ENCODE peak calls at places on chromosome 9, in nine cellular contexts. One of them, this sample, is unnamed.

GRCh38 chr9:86907346-86907745 is 40.0 kb downstream of the GAS1 start:
- DNase-seq in neural progenitor cell: no peak
- DNase-seq in neuronal stem cell: no peak
- DNase-seq in HCT116: no peak
- DNase-seq in H1: no peak
- DNase-seq in PC-3: no peak
- DNase-seq in astrocyte: no peak
- DNase-seq in K562: no peak
- DNase-seq in HepG2: no peak
- DNase-seq in this sample: peak; percentile 43

GRCh38 chr9:101445353-101446029 is 9.9 kb upstream of the ALDOB start:
- DNase-seq in astrocyte: no peak
- DNase-seq in K562: no peak
- DNase-seq in H1: no peak
- DNase-seq in HCT116: no peak
- DNase-seq in HepG2: peak; percentile 73
- DNase-seq in neural progenitor cell: no peak
- DNase-seq in PC-3: no peak
- DNase-seq in neuronal stem cell: no peak
- DNase-seq in this sample: peak; percentile 73

GRCh38 chr9:77224750-77225312 is 47.5 kb downstream of the VPS13A start:
- DNase-seq in H1: no peak
- DNase-seq in neuronal stem cell: no peak
- DNase-seq in K562: no peak
- DNase-seq in astrocyte: peak; percentile 14
- DNase-seq in HCT116: no peak
- DNase-seq in HepG2: no peak
- DNase-seq in neural progenitor cell: no peak
- DNase-seq in PC-3: no peak
- DNase-seq in this sample: peak; percentile 43

GRCh38 chr9:88922091-88922490 is 69.2 kb upstream of the S1PR3 start:
- DNase-seq in astrocyte: no peak
- DNase-seq in neuronal stem cell: no peak
- DNase-seq in H1: no peak
- DNase-seq in K562: no peak
- DNase-seq in neural progenitor cell: no peak
- DNase-seq in HCT116: no peak
- DNase-seq in HepG2: no peak
- DNase-seq in PC-3: no peak
- DNase-seq in this sample: no peak

GRCh38 chr9:110101531-110102161 is 106.3 kb downstream of the C9orf152 start:
- DNase-seq in PC-3: no peak
- DNase-seq in neural progenitor cell: no peak
- DNase-seq in neuronal stem cell: no peak
- DNase-seq in K562: no peak
- DNase-seq in HCT116: no peak
- DNase-seq in astrocyte: no peak
- DNase-seq in H1: no peak
- DNase-seq in HepG2: no peak
- DNase-seq in this sample: no peak

GRCh38 chr9:123305879-123306278 is 37.5 kb upstream of the STRBP start:
- DNase-seq in PC-3: no peak
- DNase-seq in astrocyte: no peak
- DNase-seq in HepG2: no peak
- DNase-seq in HCT116: no peak
- DNase-seq in H1: no peak
- DNase-seq in neuronal stem cell: no peak
- DNase-seq in neural progenitor cell: no peak
- DNase-seq in K562: peak; percentile 8
- DNase-seq in this sample: no peak

GRCh38 chr9:120284796-120285195 is 295.2 kb downstream of the CDK5RAP2 start:
- DNase-seq in neuronal stem cell: no peak
- DNase-seq in K562: no peak
- DNase-seq in neural progenitor cell: no peak
- DNase-seq in PC-3: no peak
- DNase-seq in HepG2: no peak
- DNase-seq in HCT116: no peak
- DNase-seq in astrocyte: no peak
- DNase-seq in H1: no peak
- DNase-seq in this sample: no peak

GRCh38 chr9:131312822-131313770 is 23.6 kb downstream of the PLPP7 start:
- DNase-seq in neuronal stem cell: no peak
- DNase-seq in HCT116: no peak
- DNase-seq in astrocyte: no peak
- DNase-seq in H1: no peak
- DNase-seq in neural progenitor cell: no peak
- DNase-seq in PC-3: no peak
- DNase-seq in HepG2: no peak
- DNase-seq in K562: peak; percentile 85
- DNase-seq in this sample: no peak

GRCh38 chr9:133787749-133788015 is 49.5 kb upstream of the SARDH start:
- DNase-seq in PC-3: no peak
- DNase-seq in K562: peak; percentile 79
- DNase-seq in H1: no peak
- DNase-seq in HepG2: no peak
- DNase-seq in astrocyte: peak; percentile 25
- DNase-seq in HCT116: no peak
- DNase-seq in neuronal stem cell: no peak
- DNase-seq in neural progenitor cell: peak; percentile 61
- DNase-seq in this sample: peak; percentile 3

GRCh38 chr9:123417289-123418051 is 61.5 kb downstream of the CRB2 start:
- DNase-seq in K562: no peak
- DNase-seq in PC-3: no peak
- DNase-seq in neural progenitor cell: no peak
- DNase-seq in astrocyte: no peak
- DNase-seq in HCT116: no peak
- DNase-seq in H1: no peak
- DNase-seq in HepG2: no peak
- DNase-seq in neuronal stem cell: no peak
- DNase-seq in this sample: no peak

GRCh38 chr9:93136011-93136440 is 2.0 kb upstream of the NINJ1 start:
- DNase-seq in HCT116: no peak
- DNase-seq in PC-3: peak; percentile 32
- DNase-seq in HepG2: no peak
- DNase-seq in astrocyte: no peak
- DNase-seq in H1: no peak
- DNase-seq in K562: no peak
- DNase-seq in neuronal stem cell: no peak
- DNase-seq in neural progenitor cell: no peak
- DNase-seq in this sample: no peak

GRCh38 chr9:136858844-136859757 is 7.0 kb downstream of the MAMDC4 start:
- DNase-seq in PC-3: peak; percentile 36
- DNase-seq in HepG2: no peak
- DNase-seq in HCT116: no peak
- DNase-seq in K562: no peak
- DNase-seq in astrocyte: no peak
- DNase-seq in neuronal stem cell: no peak
- DNase-seq in H1: no peak
- DNase-seq in neural progenitor cell: no peak
- DNase-seq in this sample: peak; percentile 64

GRCh38 chr9:85479305-85479704 is 262.4 kb downstream of the AGTPBP1 start:
- DNase-seq in K562: no peak
- DNase-seq in PC-3: no peak
- DNase-seq in HCT116: no peak
- DNase-seq in astrocyte: no peak
- DNase-seq in neuronal stem cell: no peak
- DNase-seq in HepG2: no peak
- DNase-seq in H1: no peak
- DNase-seq in neural progenitor cell: no peak
- DNase-seq in this sample: no peak

GRCh38 chr9:87711857-87712800 is 13.8 kb upstream of the CTSL start:
- DNase-seq in neuronal stem cell: no peak
- DNase-seq in K562: no peak
- DNase-seq in H1: no peak
- DNase-seq in astrocyte: peak; percentile 73
- DNase-seq in HepG2: peak; percentile 27
- DNase-seq in PC-3: no peak
- DNase-seq in HCT116: no peak
- DNase-seq in neural progenitor cell: no peak
- DNase-seq in this sample: peak; percentile 83

GRCh38 chr9:86285247-86285646 is 2.9 kb upstream of the ISCA1 start:
- DNase-seq in HCT116: no peak
- DNase-seq in H1: no peak
- DNase-seq in neuronal stem cell: no peak
- DNase-seq in HepG2: no peak
- DNase-seq in neural progenitor cell: no peak
- DNase-seq in K562: peak; percentile 10
- DNase-seq in PC-3: no peak
- DNase-seq in astrocyte: no peak
- DNase-seq in this sample: no peak

GRCh38 chr9:91795500-91796241 is 154.4 kb downstream of the ROR2 start:
- DNase-seq in HepG2: no peak
- DNase-seq in PC-3: peak; percentile 39
- DNase-seq in neuronal stem cell: no peak
- DNase-seq in astrocyte: no peak
- DNase-seq in neural progenitor cell: no peak
- DNase-seq in HCT116: peak; percentile 71
- DNase-seq in H1: no peak
- DNase-seq in K562: no peak
- DNase-seq in this sample: peak; percentile 11

GRCh38 chr9:1837453-1838084 is 177.6 kb upstream of the SMARCA2 start:
- DNase-seq in HCT116: no peak
- DNase-seq in H1: peak; percentile 46
- DNase-seq in neural progenitor cell: peak; percentile 81
- DNase-seq in HepG2: peak; percentile 61
- DNase-seq in K562: peak; percentile 18
- DNase-seq in PC-3: peak; percentile 11
- DNase-seq in neuronal stem cell: peak; percentile 51
- DNase-seq in astrocyte: no peak
- DNase-seq in this sample: no peak

GRCh38 chr9:121169094-121169601 is 32.5 kb downstream of the RAB14 start:
- DNase-seq in PC-3: peak; percentile 31
- DNase-seq in neural progenitor cell: no peak
- DNase-seq in HepG2: peak; percentile 5
- DNase-seq in astrocyte: no peak
- DNase-seq in neuronal stem cell: no peak
- DNase-seq in H1: no peak
- DNase-seq in K562: no peak
- DNase-seq in HCT116: no peak
- DNase-seq in this sample: no peak

DNA sequence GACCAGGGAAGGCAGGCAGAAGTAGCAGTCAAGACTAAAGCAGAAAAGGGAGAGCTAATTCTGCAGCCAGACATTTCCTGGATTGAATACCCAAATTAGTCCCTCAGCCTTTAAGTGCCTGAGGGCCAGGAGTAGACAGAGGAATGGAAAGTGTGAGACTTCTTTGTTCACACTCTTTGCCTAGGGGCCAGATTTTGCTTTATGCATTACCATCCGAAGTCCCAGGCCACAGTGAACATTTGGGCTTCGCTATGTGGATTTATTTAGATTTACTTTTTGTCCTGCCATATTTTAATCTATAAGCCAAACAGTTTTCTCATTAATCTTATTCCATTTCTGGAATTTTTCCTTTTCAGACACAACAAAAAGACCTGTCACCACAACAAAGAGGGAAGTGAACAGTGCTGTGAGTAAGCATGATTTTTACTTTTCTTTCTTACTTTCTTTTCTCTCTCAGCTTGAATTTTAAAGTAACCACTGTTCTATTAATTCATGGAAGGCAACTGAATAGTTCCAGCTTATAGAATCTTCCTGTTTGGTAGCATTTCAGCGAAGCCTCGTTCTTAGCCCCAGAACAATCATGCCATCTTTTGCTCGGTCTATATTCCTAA is 52.6 kb downstream of the PDCD1LG2 start:
- DNase-seq in K562: no peak
- DNase-seq in neural progenitor cell: no peak
- DNase-seq in HepG2: no peak
- DNase-seq in neuronal stem cell: no peak
- DNase-seq in astrocyte: peak; percentile 56
- DNase-seq in H1: no peak
- DNase-seq in HCT116: no peak
- DNase-seq in PC-3: no peak
- DNase-seq in this sample: no peak
- H3K4me3 ChIP-seq in K562: no peak overlapping the region
- H3K4me3 ChIP-seq in neural progenitor cell: no peak overlapping the region
- H3K4me3 ChIP-seq in HepG2: no peak overlapping the region
- H3K4me3 ChIP-seq in neuronal stem cell: no peak overlapping the region
- H3K4me3 ChIP-seq in astrocyte: no peak overlapping the region
- H3K4me3 ChIP-seq in H1: no peak overlapping the region
- H3K4me3 ChIP-seq in HCT116: no peak overlapping the region
- H3K4me3 ChIP-seq in PC-3: no peak overlapping the region
- H3K4me3 ChIP-seq in this sample: no peak overlapping the region

GRCh38 chr9:94167055-94167346 is 82.7 kb downstream of the PTPDC1 start:
- DNase-seq in neuronal stem cell: no peak
- DNase-seq in neural progenitor cell: peak; percentile 87
- DNase-seq in HepG2: peak; percentile 79
- DNase-seq in HCT116: no peak
- DNase-seq in PC-3: no peak
- DNase-seq in H1: no peak
- DNase-seq in astrocyte: no peak
- DNase-seq in K562: no peak
- DNase-seq in this sample: no peak
- H3K9ac ChIP-seq in neuronal stem cell: peak overlapping the region; percentile 77
- H3K9ac ChIP-seq in neural progenitor cell: peak overlapping the region; percentile 30
- H3K9ac ChIP-seq in HepG2: peak overlapping the region; percentile 91
- H3K9ac ChIP-seq in HCT116: peak overlapping the region; percentile 87
- H3K9ac ChIP-seq in PC-3: peak overlapping the region; percentile 88
- H3K9ac ChIP-seq in H1: peak overlapping the region; percentile 89
- H3K9ac ChIP-seq in astrocyte: peak overlapping the region; percentile 98
- H3K9ac ChIP-seq in K562: peak overlapping the region; percentile 98
- H3K9ac ChIP-seq in this sample: peak overlapping the region; percentile 92

GRCh38 chr9:127225747-127226646 is 38.6 kb upstream of the GARNL3 start:
- DNase-seq in H1: no peak
- DNase-seq in neuronal stem cell: no peak
- DNase-seq in neural progenitor cell: no peak
- DNase-seq in K562: no peak
- DNase-seq in HepG2: no peak
- DNase-seq in PC-3: peak; percentile 22
- DNase-seq in astrocyte: no peak
- DNase-seq in HCT116: no peak
- DNase-seq in this sample: no peak
- H3K4me3 ChIP-seq in H1: peak overlapping the region; percentile 59
- H3K4me3 ChIP-seq in neuronal stem cell: peak overlapping the region; percentile 66
- H3K4me3 ChIP-seq in neural progenitor cell: peak overlapping the region; percentile 74
- H3K4me3 ChIP-seq in K562: peak overlapping the region; percentile 50
- H3K4me3 ChIP-seq in HepG2: peak overlapping the region; percentile 80
- H3K4me3 ChIP-seq in PC-3: peak overlapping the region; percentile 75
- H3K4me3 ChIP-seq in astrocyte: peak overlapping the region; percentile 62
- H3K4me3 ChIP-seq in HCT116: peak overlapping the region; percentile 63
- H3K4me3 ChIP-seq in this sample: peak overlapping the region; percentile 52

DNA sequence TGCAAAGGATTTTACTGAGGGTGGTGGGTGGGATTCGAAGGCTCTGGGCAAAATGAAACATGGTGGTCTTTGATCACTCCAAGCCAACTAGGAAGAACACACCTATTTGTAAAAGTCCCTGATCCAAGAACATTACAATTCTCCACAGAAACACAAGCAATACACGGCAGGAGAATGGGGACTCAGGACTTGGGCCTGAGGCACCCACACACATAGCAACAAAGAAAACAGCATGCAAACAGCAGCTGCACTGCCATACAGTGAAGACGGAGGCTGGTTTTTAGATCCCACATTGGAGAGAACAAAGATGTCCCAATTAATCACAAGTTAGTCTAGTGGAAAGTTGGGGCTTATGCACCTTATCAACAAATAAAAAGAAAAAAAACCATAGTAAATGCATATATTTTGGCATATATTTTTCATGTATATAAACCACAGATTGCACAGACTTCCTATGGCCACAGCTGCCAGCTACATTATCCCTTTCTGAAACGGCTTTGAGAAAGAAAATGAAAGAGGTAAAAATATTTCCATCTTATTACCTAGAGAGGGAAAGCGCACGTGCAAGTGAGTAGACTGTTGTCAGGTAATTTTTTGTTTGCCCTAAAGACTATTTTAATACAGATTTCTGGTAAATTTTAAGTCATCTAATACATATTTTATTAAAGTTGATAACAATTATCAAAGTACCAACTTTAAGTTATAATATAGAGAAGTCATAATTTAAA is 410.9 kb downstream of the BNC2 start:
- DNase-seq in HCT116: no peak
- DNase-seq in H1: no peak
- DNase-seq in neuronal stem cell: no peak
- DNase-seq in HepG2: no peak
- DNase-seq in PC-3: no peak
- DNase-seq in K562: no peak
- DNase-seq in neural progenitor cell: peak; percentile 28
- DNase-seq in astrocyte: no peak
- DNase-seq in this sample: no peak
- H3K9ac ChIP-seq in HCT116: no peak overlapping the region
- H3K9ac ChIP-seq in H1: no peak overlapping the region
- H3K9ac ChIP-seq in neuronal stem cell: no peak overlapping the region
- H3K9ac ChIP-seq in HepG2: no peak overlapping the region
- H3K9ac ChIP-seq in PC-3: no peak overlapping the region
- H3K9ac ChIP-seq in K562: no peak overlapping the region
- H3K9ac ChIP-seq in neural progenitor cell: no peak overlapping the region
- H3K9ac ChIP-seq in astrocyte: no peak overlapping the region
- H3K9ac ChIP-seq in this sample: no peak overlapping the region